ENCODE peak calls at places on chromosomes 5 and 9, in four cellular contexts. One of them, this sample, is unnamed.

GRCh38 chr9:111598730-111599091 is 736 bp downstream of the PTGR1 start:
- DNase-seq in A549: no peak
- DNase-seq in ovary: peak; percentile 22
- DNase-seq in uterus: peak; percentile 60
- DNase-seq in this sample: peak; percentile 21

GRCh38 chr9:34375901-34376595 is 650 bp downstream of the MYORG start:
- DNase-seq in A549: peak; percentile 74
- DNase-seq in ovary: peak; percentile 42
- DNase-seq in uterus: peak; percentile 57
- DNase-seq in this sample: no peak

GRCh38 chr9:90880066-90880465 is 78.4 kb downstream of the SYK start:
- DNase-seq in A549: no peak
- DNase-seq in ovary: no peak
- DNase-seq in uterus: no peak
- DNase-seq in this sample: no peak

GRCh38 chr5:29993286-29993685 is 1200.2 kb upstream of the CDH6 start:
- DNase-seq in A549: no peak
- DNase-seq in ovary: no peak
- DNase-seq in uterus: no peak
- DNase-seq in this sample: no peak

GRCh38 chr9:92617195-92617813 is 52.6 kb downstream of the IPPK start:
- DNase-seq in A549: no peak
- DNase-seq in ovary: peak; percentile 47
- DNase-seq in uterus: no peak
- DNase-seq in this sample: no peak

GRCh38 chr9:112132356-112132755 is 42.7 kb downstream of the SUSD1 start:
- DNase-seq in A549: no peak
- DNase-seq in ovary: no peak
- DNase-seq in uterus: no peak
- DNase-seq in this sample: no peak

GRCh38 chr5:112772095-112772494 is 34.4 kb downstream of the APC start:
- DNase-seq in A549: no peak
- DNase-seq in ovary: no peak
- DNase-seq in uterus: no peak
- DNase-seq in this sample: no peak

GRCh38 chr5:34682926-34683623 is 26.9 kb downstream of the RAI14 start:
- DNase-seq in A549: peak; percentile 22
- DNase-seq in ovary: no peak
- DNase-seq in uterus: no peak
- DNase-seq in this sample: no peak

GRCh38 chr9:137202966-137203365 is 2.4 kb upstream of the TPRN start:
- DNase-seq in A549: no peak
- DNase-seq in ovary: no peak
- DNase-seq in uterus: no peak
- DNase-seq in this sample: no peak

GRCh38 chr5:59390074-59390659 is 503.4 kb downstream of the PDE4D start:
- DNase-seq in A549: no peak
- DNase-seq in ovary: no peak
- DNase-seq in uterus: no peak
- DNase-seq in this sample: no peak

GRCh38 chr9:7086389-7086788 is 328.6 kb downstream of the KDM4C start:
- DNase-seq in A549: no peak
- DNase-seq in ovary: no peak
- DNase-seq in uterus: no peak
- DNase-seq in this sample: no peak

GRCh38 chr5:757931-758697 is 26.4 kb downstream of the ZDHHC11B start:
- DNase-seq in A549: no peak
- DNase-seq in ovary: peak; percentile 24
- DNase-seq in uterus: peak; percentile 21
- DNase-seq in this sample: peak; percentile 34

GRCh38 chr9:133202145-133202513 is 6.9 kb downstream of the OBP2B start:
- DNase-seq in A549: no peak
- DNase-seq in ovary: no peak
- DNase-seq in uterus: no peak
- DNase-seq in this sample: peak; percentile 4

GRCh38 chr5:98961665-98962344 is 33.0 kb upstream of the CHD1 start:
- DNase-seq in A549: no peak
- DNase-seq in ovary: no peak
- DNase-seq in uterus: no peak
- DNase-seq in this sample: no peak

GRCh38 chr9:102185962-102186361 is 447.5 kb upstream of the GRIN3A start:
- DNase-seq in A549: no peak
- DNase-seq in ovary: no peak
- DNase-seq in uterus: no peak
- DNase-seq in this sample: no peak

GRCh38 chr9:136590788-136591187 is 44.9 kb upstream of the NOTCH1 start:
- DNase-seq in A549: no peak
- DNase-seq in ovary: no peak
- DNase-seq in uterus: no peak
- DNase-seq in this sample: no peak

GRCh38 chr5:95080026-95080425 is 204.9 kb downstream of the MCTP1 start:
- DNase-seq in A549: no peak
- DNase-seq in ovary: no peak
- DNase-seq in uterus: no peak
- DNase-seq in this sample: no peak

GRCh38 chr9:14018061-14018460 is 295.9 kb downstream of the NFIB start:
- DNase-seq in A549: no peak
- DNase-seq in ovary: no peak
- DNase-seq in uterus: no peak
- DNase-seq in this sample: no peak

GRCh38 chr9:131056781-131057506 is 39.4 kb upstream of the AIF1L start:
- DNase-seq in A549: no peak
- DNase-seq in ovary: no peak
- DNase-seq in uterus: no peak
- DNase-seq in this sample: no peak

GRCh38 chr5:175060264-175060663 is 335.9 kb downstream of the MSX2 start:
- DNase-seq in A549: peak; percentile 18
- DNase-seq in ovary: no peak
- DNase-seq in uterus: no peak
- DNase-seq in this sample: no peak

GRCh38 chr9:92141144-92142129 is 26.2 kb upstream of the SPTLC1 start:
- DNase-seq in A549: no peak
- DNase-seq in ovary: peak; percentile 58
- DNase-seq in uterus: peak; percentile 59
- DNase-seq in this sample: no peak

GRCh38 chr9:20361656-20362570 is 260.4 kb downstream of the MLLT3 start:
- DNase-seq in A549: no peak
- DNase-seq in ovary: no peak
- DNase-seq in uterus: no peak
- DNase-seq in this sample: no peak

GRCh38 chr5:110824936-110825441 is 86.2 kb downstream of the SLC25A46 start:
- DNase-seq in A549: no peak
- DNase-seq in ovary: no peak
- DNase-seq in uterus: no peak
- DNase-seq in this sample: no peak

GRCh38 chr9:112752334-112753110 is 2.0 kb downstream of the SNX30 start:
- DNase-seq in A549: no peak
- DNase-seq in ovary: no peak
- DNase-seq in uterus: no peak
- DNase-seq in this sample: no peak

GRCh38 chr9:22440841-22441240 is 5.8 kb upstream of the DMRTA1 start:
- DNase-seq in A549: no peak
- DNase-seq in ovary: no peak
- DNase-seq in uterus: no peak
- DNase-seq in this sample: no peak

GRCh38 chr9:126989847-126990821 is 75.6 kb downstream of the RALGPS1 start:
- DNase-seq in A549: no peak
- DNase-seq in ovary: peak; percentile 81
- DNase-seq in uterus: peak; percentile 88
- DNase-seq in this sample: no peak

GRCh38 chr5:179762079-179762780 is 29.6 kb downstream of the MAML1 start:
- DNase-seq in A549: no peak
- DNase-seq in ovary: no peak
- DNase-seq in uterus: no peak
- DNase-seq in this sample: no peak

GRCh38 chr9:15349892-15350761 is 43.1 kb upstream of the TTC39B start:
- DNase-seq in A549: peak; percentile 38
- DNase-seq in ovary: no peak
- DNase-seq in uterus: no peak
- DNase-seq in this sample: no peak

GRCh38 chr5:173884402-173885053 is 3.6 kb upstream of the CPEB4 start:
- DNase-seq in A549: no peak
- DNase-seq in ovary: no peak
- DNase-seq in uterus: no peak
- DNase-seq in this sample: no peak

GRCh38 chr5:59357421-59357977 is 536.0 kb downstream of the PDE4D start:
- DNase-seq in A549: no peak
- DNase-seq in ovary: no peak
- DNase-seq in uterus: no peak
- DNase-seq in this sample: no peak

GRCh38 chr5:55316842-55317241 is 9.1 kb downstream of the MTREX start:
- DNase-seq in A549: no peak
- DNase-seq in ovary: no peak
- DNase-seq in uterus: no peak
- DNase-seq in this sample: no peak

GRCh38 chr9:120109242-120109641 is 470.7 kb downstream of the CDK5RAP2 start:
- DNase-seq in A549: peak; percentile 44
- DNase-seq in ovary: no peak
- DNase-seq in uterus: no peak
- DNase-seq in this sample: no peak

GRCh38 chr5:59062986-59063683 is 480.3 kb downstream of the RAB3C start:
- DNase-seq in A549: peak; percentile 35
- DNase-seq in ovary: no peak
- DNase-seq in uterus: no peak
- DNase-seq in this sample: no peak

GRCh38 chr9:118595719-118596305 is 773.4 kb downstream of the BRINP1 start:
- DNase-seq in A549: peak; percentile 17
- DNase-seq in ovary: no peak
- DNase-seq in uterus: no peak
- DNase-seq in this sample: peak; percentile 28

GRCh38 chr5:44661851-44662250 is 146.9 kb upstream of the MRPS30 start:
- DNase-seq in A549: no peak
- DNase-seq in ovary: no peak
- DNase-seq in uterus: no peak
- DNase-seq in this sample: no peak

GRCh38 chr5:143197260-143197656 is 206.2 kb downstream of the NR3C1 start:
- DNase-seq in A549: no peak
- DNase-seq in ovary: no peak
- DNase-seq in uterus: no peak
- DNase-seq in this sample: no peak

GRCh38 chr5:143198332-143198731 is 205.2 kb downstream of the NR3C1 start:
- DNase-seq in A549: no peak
- DNase-seq in ovary: no peak
- DNase-seq in uterus: no peak
- DNase-seq in this sample: no peak

GRCh38 chr5:143194713-143195112 is 208.8 kb downstream of the NR3C1 start:
- DNase-seq in A549: no peak
- DNase-seq in ovary: no peak
- DNase-seq in uterus: no peak
- DNase-seq in this sample: no peak

GRCh38 chr5:143195496-143195895 is 208.0 kb downstream of the NR3C1 start:
- DNase-seq in A549: no peak
- DNase-seq in ovary: no peak
- DNase-seq in uterus: no peak
- DNase-seq in this sample: no peak

GRCh38 chr5:143196601-143197259 is 206.8 kb downstream of the NR3C1 start:
- DNase-seq in A549: no peak
- DNase-seq in ovary: no peak
- DNase-seq in uterus: no peak
- DNase-seq in this sample: no peak
- H3K4me1 ChIP-seq in A549: peaks cover 24% of the 10 kb centered on the region
- H3K4me1 ChIP-seq in ovary: no peaks in the 10 kb centered on the region
- H3K4me1 ChIP-seq in uterus: no peaks in the 10 kb centered on the region
- H3K4me1 ChIP-seq in this sample: no peaks in the 10 kb centered on the region

GRCh38 chr5:36151434-36152323 is at the start of the genes LMBRD2 and SKP2:
- DNase-seq in A549: peak; percentile 95
- DNase-seq in ovary: peak; percentile 95
- DNase-seq in uterus: peak; percentile 97
- DNase-seq in this sample: peak; percentile 95
- TF ChIP-seq POLR2A in A549: peak; percentile 82
- TF ChIP-seq POLR2A in ovary: no peak
- TF ChIP-seq POLR2A in uterus: peak; percentile 43
- TF ChIP-seq POLR2A in this sample: peak; percentile 25

DNA sequence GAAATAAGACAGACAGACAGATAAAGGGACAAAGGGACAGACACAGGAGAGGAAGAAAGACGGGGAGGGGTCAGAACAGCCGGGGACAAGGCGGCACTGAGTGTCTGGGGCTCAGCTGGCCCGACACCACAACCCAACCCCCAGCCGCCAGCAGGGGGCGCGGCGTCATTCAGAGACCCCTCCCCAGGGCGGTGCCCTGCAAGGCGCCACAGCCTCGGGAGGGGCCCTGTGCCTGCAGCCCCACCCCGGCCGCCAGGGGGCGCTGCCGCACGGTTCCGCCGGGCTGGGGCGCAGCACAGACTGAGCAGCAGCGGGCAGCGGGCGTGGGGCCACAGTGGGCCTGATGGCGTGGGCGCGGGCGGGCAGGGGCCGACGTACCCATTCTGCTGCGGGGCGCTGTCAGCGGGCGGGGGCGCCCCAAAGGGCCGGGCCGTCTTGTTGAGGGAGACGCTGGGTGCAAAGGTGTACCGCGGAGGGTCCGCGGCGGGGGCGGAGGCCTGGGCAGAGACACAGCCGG is 5.9 kb downstream of the PDLIM7 start:
- DNase-seq in A549: peak; percentile 78
- DNase-seq in ovary: no peak
- DNase-seq in uterus: peak; percentile 48
- DNase-seq in this sample: no peak
- H3K4me1 ChIP-seq in A549: peaks cover 56% of the 10 kb centered on the region
- H3K4me1 ChIP-seq in ovary: peaks cover 13% of the 10 kb centered on the region
- H3K4me1 ChIP-seq in uterus: peaks cover 38% of the 10 kb centered on the region
- H3K4me1 ChIP-seq in this sample: peaks cover 14% of the 10 kb centered on the region

DNA sequence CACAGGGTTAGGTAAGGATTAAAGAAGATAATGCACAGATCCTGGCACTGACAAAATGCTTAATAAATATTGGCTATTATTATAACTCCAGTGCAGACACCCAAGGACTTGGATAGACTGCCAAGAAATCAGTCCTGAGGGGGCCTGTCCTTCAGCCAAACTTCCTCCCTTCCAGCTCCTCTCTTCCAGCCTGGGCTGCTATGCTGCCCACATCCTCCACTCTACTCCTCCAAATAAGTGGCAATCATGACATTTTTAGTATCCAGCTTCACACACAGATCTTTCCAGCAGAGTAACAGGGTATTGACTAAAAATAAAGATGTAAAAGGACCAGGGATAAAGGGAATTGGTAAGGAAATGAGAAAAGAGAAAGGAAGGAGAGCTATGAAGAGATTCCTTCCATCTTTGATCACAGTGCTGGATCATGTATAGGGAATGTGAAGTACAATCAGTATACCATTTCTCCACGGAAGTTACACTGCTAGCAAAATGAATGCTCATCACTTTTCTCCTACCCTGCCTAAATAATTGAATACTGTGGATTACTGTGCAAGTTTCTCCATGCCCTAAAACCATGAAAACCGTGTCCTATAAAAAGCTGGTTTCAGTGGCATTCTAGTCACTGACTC is 136.0 kb upstream of the OSMR start:
- DNase-seq in A549: no peak
- DNase-seq in ovary: no peak
- DNase-seq in uterus: no peak
- DNase-seq in this sample: no peak
- TF ChIP-seq POLR2A in A549: no peak
- TF ChIP-seq POLR2A in ovary: no peak
- TF ChIP-seq POLR2A in uterus: no peak
- TF ChIP-seq POLR2A in this sample: no peak

This sample was measured in breast epithelium.